ENCODE peak calls at places on chromosomes 7 and 10, in six cellular contexts. M is cardiac muscle cell, A is uterus, E is aorta, D is prostate gland, K is OCI-LY7. G is an unnamed sample. For H3K4me1, the result is how much of the 10 kb centered on the place peaks cover.

GRCh38 chr10:84173543-84173942 is at the start of gene GPR15LG:
- DNase-seq in M (no peak), A (no peak), E (no peak), D (no peak), K (no peak), G (no peak)

GRCh38 chr7:95916573-95917371 is 144.4 kb downstream of the DYNC1I1 start:
- DNase-seq in M (peak), A (peak), E (peak), D (peak), K (peak), G (peak)

GRCh38 chr7:82810558-82811259 is 352.0 kb downstream of the PCLO start:
- DNase-seq in M (peak), A (no peak), E (no peak), D (peak), K (peak), G (no peak)

GRCh38 chr10:70804424-70804814 is 11.3 kb upstream of the SGPL1 start:
- DNase-seq in M (no peak), A (no peak), E (no peak), D (no peak), K (no peak), G (no peak)

GRCh38 chr10:85642421-85643170 is 724.0 kb downstream of the GRID1 start:
- DNase-seq in M (no peak), A (no peak), E (no peak), D (peak), K (no peak), G (no peak)

GRCh38 chr10:55311823-55312431 is 510.9 kb upstream of the PCDH15 start:
- DNase-seq in M (no peak), A (no peak), E (no peak), D (no peak), K (no peak), G (no peak)

GRCh38 chr7:142894886-142895593 is 9.5 kb upstream of the TRPV6 start:
- DNase-seq in M (no peak), A (no peak), E (no peak), D (no peak), K (no peak), G (no peak)

GRCh38 chr7:75870557-75870956 is 8.3 kb upstream of the RHBDD2 start:
- DNase-seq in M (no peak), A (no peak), E (no peak), D (no peak), K (no peak), G (no peak)

GRCh38 chr10:33368086-33368485 is 33.6 kb upstream of the NRP1 start:
- DNase-seq in M (no peak), A (no peak), E (no peak), D (no peak), K (no peak), G (no peak)

GRCh38 chr7:35716038-35716803 is 21.3 kb upstream of the HERPUD2 start:
- DNase-seq in M (peak), A (no peak), E (peak), D (peak), K (no peak), G (no peak)

GRCh38 chr10:69766161-69766910 is 35.4 kb upstream of the COL13A1 start:
- DNase-seq in M (peak), A (no peak), E (no peak), D (no peak), K (no peak), G (peak)

GRCh38 chr7:25361863-25362262 is 133.6 kb upstream of the NPVF start:
- DNase-seq in M (peak), A (no peak), E (no peak), D (no peak), K (no peak), G (no peak)

GRCh38 chr7:94409561-94409960 is 14.9 kb downstream of the COL1A2 start:
- DNase-seq in M (no peak), A (no peak), E (no peak), D (no peak), K (no peak), G (no peak)

GRCh38 chr7:134957005-134957404 is 29.3 kb upstream of the AGBL3 start:
- DNase-seq in M (no peak), A (no peak), E (no peak), D (no peak), K (no peak), G (no peak)

GRCh38 chr10:110493832-110494426 is 3.8 kb upstream of the DUSP5 start:
- DNase-seq in M (no peak), A (no peak), E (no peak), D (no peak), K (no peak), G (no peak)

GRCh38 chr10:58645762-58646161 is 133.1 kb downstream of the BICC1 start:
- DNase-seq in M (peak), A (no peak), E (no peak), D (no peak), K (no peak), G (no peak)

GRCh38 chr7:127418459-127418858 is 26.0 kb upstream of the ZNF800 start:
- DNase-seq in M (no peak), A (no peak), E (no peak), D (no peak), K (no peak), G (no peak)

GRCh38 chr7:74272305-74273038 is 16.7 kb upstream of the CLIP2 start:
- DNase-seq in M (peak), A (peak), E (peak), D (no peak), K (peak), G (peak)

GRCh38 chr7:116271161-116271979 is 61.0 kb downstream of the TES start:
- DNase-seq in M (peak), A (no peak), E (no peak), D (no peak), K (no peak), G (no peak)

GRCh38 chr10:47187592-47187991 is 112.4 kb upstream of the GDF10 start:
- DNase-seq in M (no peak), A (no peak), E (no peak), D (no peak), K (no peak), G (no peak)
- H3K4me1 ChIP-seq in M (under half), A (under half), E (under half), D (under half), K (under half), G (under half)

GRCh38 chr7:28157311-28157710 is 23.3 kb downstream of the JAZF1 start:
- DNase-seq in M (no peak), A (no peak), E (no peak), D (no peak), K (no peak), G (no peak)
- H3K4me1 ChIP-seq in M (under half), A (under half), E (under half), D (under half), K (half or more), G (half or more)

GRCh38 chr7:832968-833424 is 720 bp downstream of the SUN1 start:
- DNase-seq in M (no peak), A (no peak), E (no peak), D (no peak), K (no peak), G (no peak)
- H3K4me1 ChIP-seq in M (under half), A (under half), E (under half), D (under half), K (under half), G (half or more)

GRCh38 chr7:70135656-70136055 is 537.4 kb downstream of the AUTS2 start:
- DNase-seq in M (no peak), A (no peak), E (no peak), D (no peak), K (no peak), G (no peak)
- H3K4me1 ChIP-seq in M (under half), A (under half), E (under half), D (under half), K (under half), G (under half)

GRCh38 chr7:40205992-40206391 is 71.2 kb downstream of the SUGCT start:
- DNase-seq in M (no peak), A (no peak), E (no peak), D (no peak), K (no peak), G (no peak)
- H3K4me1 ChIP-seq in M (under half), A (under half), E (under half), D (under half), K (under half), G (under half)

DNA sequence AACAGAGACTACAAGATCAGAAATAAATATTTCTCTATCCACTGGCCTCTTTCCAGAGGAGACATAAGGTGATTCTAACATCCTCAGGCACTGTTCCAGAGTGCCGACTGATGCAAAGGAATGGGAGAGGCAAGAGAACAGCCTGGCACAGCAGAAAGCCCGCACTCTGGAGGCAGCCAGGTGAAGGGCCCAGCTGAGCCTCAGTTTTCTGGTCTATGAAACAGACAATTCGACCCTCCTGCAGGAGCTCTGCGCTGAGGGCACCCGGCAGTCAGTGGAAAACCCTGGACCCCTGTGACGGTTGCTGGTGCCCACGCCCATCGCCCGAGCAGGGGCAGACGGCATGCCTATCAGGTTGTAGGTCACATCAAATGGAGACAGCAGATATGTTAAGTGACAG is 68.6 kb downstream of the MAD1L1 start:
- DNase-seq in M (no peak), A (no peak), E (peak), D (no peak), K (no peak), G (no peak)
- H3K4me1 ChIP-seq in M (under half), A (under half), E (under half), D (under half), K (under half), G (under half)

GRCh38 chr7:139735466-139735865 is 42.3 kb downstream of the HIPK2 start:
- DNase-seq in M (no peak), A (no peak), E (no peak), D (no peak), K (no peak), G (no peak)
- H3K4me1 ChIP-seq in M (under half), A (under half), E (under half), D (under half), K (under half), G (half or more)

G was measured in left ventricle myocardium inferior.